ENCODE peak calls at places on chromosome 1, in eight cellular contexts. Q, V, K, U, S, B, D and Z are unnamed samples.

GRCh38 chr1:161379071-161379470 is 11.4 kb upstream of the CFAP126 start:
- DNase-seq in Q (no peak), V (no peak), K (no peak), U (no peak), S (no peak), B (no peak), D (no peak), Z (no peak)

GRCh38 chr1:167198518-167199133 is 22.1 kb upstream of the POU2F1 start:
- DNase-seq in Q (no peak), V (no peak), K (no peak), U (no peak), S (no peak), B (no peak), D (no peak), Z (no peak)

GRCh38 chr1:24003331-24003972 is 23.3 kb upstream of the SRSF10 start:
- DNase-seq in Q (no peak), V (no peak), K (no peak), U (no peak), S (no peak), B (peak), D (no peak), Z (no peak)

GRCh38 chr1:151864411-151864810 is 10.9 kb upstream of the THEM5 start:
- DNase-seq in Q (no peak), V (no peak), K (no peak), U (no peak), S (no peak), B (no peak), D (no peak), Z (no peak)

GRCh38 chr1:215923129-215923824 is 356.2 kb downstream of the KCTD3 start:
- DNase-seq in Q (no peak), V (no peak), K (no peak), U (no peak), S (no peak), B (no peak), D (no peak), Z (no peak)

GRCh38 chr1:160560045-160560724 is 19.1 kb downstream of the CD84 start:
- DNase-seq in Q (no peak), V (no peak), K (no peak), U (no peak), S (no peak), B (no peak), D (no peak), Z (no peak)

GRCh38 chr1:187551061-187551460 is 722.3 kb downstream of the PLA2G4A start:
- DNase-seq in Q (no peak), V (no peak), K (no peak), U (no peak), S (peak), B (no peak), D (peak), Z (no peak)

GRCh38 chr1:53851571-53852282 is 13.6 kb upstream of the NDC1 start:
- DNase-seq in Q (no peak), V (no peak), K (no peak), U (no peak), S (no peak), B (no peak), D (no peak), Z (no peak)

GRCh38 chr1:114078116-114078515 is 75.6 kb downstream of the SYT6 start:
- DNase-seq in Q (no peak), V (peak), K (no peak), U (no peak), S (no peak), B (no peak), D (no peak), Z (no peak)

GRCh38 chr1:115330480-115331013 is 7.5 kb downstream of the NGF start:
- DNase-seq in Q (no peak), V (no peak), K (no peak), U (peak), S (no peak), B (no peak), D (no peak), Z (no peak)

GRCh38 chr1:111605553-111605952 is 14.0 kb upstream of the RAP1A start:
- DNase-seq in Q (no peak), V (no peak), K (no peak), U (no peak), S (peak), B (no peak), D (no peak), Z (no peak)

GRCh38 chr1:31219489-31219888 is 20.2 kb downstream of the NKAIN1 start:
- DNase-seq in Q (no peak), V (no peak), K (no peak), U (no peak), S (no peak), B (no peak), D (no peak), Z (no peak)

GRCh38 chr1:26530898-26531598 is 1.5 kb downstream of the RPS6KA1 start:
- DNase-seq in Q (no peak), V (peak), K (peak), U (peak), S (no peak), B (no peak), D (peak), Z (peak)

GRCh38 chr1:8439015-8439702 is 121.2 kb downstream of the SLC45A1 start:
- DNase-seq in Q (peak), V (peak), K (peak), U (peak), S (peak), B (no peak), D (peak), Z (peak)

GRCh38 chr1:60695633-60696032 is 386.7 kb upstream of the NFIA start:
- DNase-seq in Q (no peak), V (no peak), K (no peak), U (no peak), S (no peak), B (no peak), D (no peak), Z (no peak)

GRCh38 chr1:33321178-33321577 is 280 bp upstream of the A3GALT2 start:
- DNase-seq in Q (no peak), V (no peak), K (no peak), U (no peak), S (peak), B (no peak), D (no peak), Z (no peak)

GRCh38 chr1:15682886-15683410 is 1.2 kb upstream of the PLEKHM2 start:
- DNase-seq in Q (no peak), V (no peak), K (no peak), U (no peak), S (no peak), B (no peak), D (no peak), Z (no peak)

GRCh38 chr1:226675720-226676357 is 63.2 kb downstream of the ITPKB start:
- DNase-seq in Q (no peak), V (no peak), K (no peak), U (no peak), S (peak), B (no peak), D (no peak), Z (no peak)

GRCh38 chr1:152111515-152111968 is 3.7 kb downstream of the TCHH start:
- DNase-seq in Q (no peak), V (no peak), K (no peak), U (no peak), S (no peak), B (no peak), D (peak), Z (no peak)

GRCh38 chr1:20191266-20191665 is 4.9 kb upstream of the PLA2G2C start:
- DNase-seq in Q (no peak), V (no peak), K (no peak), U (no peak), S (no peak), B (no peak), D (no peak), Z (no peak)

GRCh38 chr1:169098380-169098779 is 8.1 kb upstream of the ATP1B1 start:
- DNase-seq in Q (no peak), V (no peak), K (no peak), U (no peak), S (no peak), B (no peak), D (no peak), Z (no peak)

GRCh38 chr1:16181887-16182719 is 26.2 kb upstream of the EPHA2 start:
- DNase-seq in Q (peak), V (no peak), K (peak), U (no peak), S (peak), B (no peak), D (peak), Z (peak)

GRCh38 chr1:175525222-175525621 is 218.2 kb downstream of the TNR start:
- DNase-seq in Q (no peak), V (no peak), K (no peak), U (no peak), S (no peak), B (no peak), D (no peak), Z (no peak)

GRCh38 chr1:85437139-85437538 is 27.8 kb downstream of the DDAH1 start:
- DNase-seq in Q (no peak), V (no peak), K (no peak), U (no peak), S (no peak), B (no peak), D (no peak), Z (no peak)

GRCh38 chr1:54246097-54246721 is 46.2 kb downstream of the MRPL37 start:
- DNase-seq in Q (no peak), V (no peak), K (no peak), U (no peak), S (no peak), B (no peak), D (no peak), Z (no peak)

GRCh38 chr1:53511933-53512806 is 53.0 kb downstream of the DMRTB1 start:
- DNase-seq in Q (no peak), V (no peak), K (no peak), U (peak), S (no peak), B (no peak), D (no peak), Z (no peak)

GRCh38 chr1:201394596-201394995 is 4.5 kb downstream of the LAD1 start:
- DNase-seq in Q (no peak), V (no peak), K (no peak), U (no peak), S (no peak), B (no peak), D (no peak), Z (no peak)

GRCh38 chr1:113394863-113395259 is 4.5 kb downstream of the MAGI3 start:
- DNase-seq in Q (no peak), V (no peak), K (no peak), U (no peak), S (no peak), B (no peak), D (no peak), Z (no peak)

GRCh38 chr1:239725933-239726332 is 339.6 kb downstream of the CHRM3 start:
- DNase-seq in Q (no peak), V (no peak), K (no peak), U (no peak), S (no peak), B (no peak), D (no peak), Z (no peak)

GRCh38 chr1:3628445-3628844 is 3.6 kb downstream of the TPRG1L start:
- DNase-seq in Q (no peak), V (no peak), K (no peak), U (peak), S (no peak), B (no peak), D (no peak), Z (no peak)

GRCh38 chr1:184854036-184854435 is 99.4 kb upstream of the EDEM3 start:
- DNase-seq in Q (no peak), V (no peak), K (no peak), U (no peak), S (no peak), B (no peak), D (no peak), Z (no peak)

GRCh38 chr1:180909005-180909414 is 3.7 kb upstream of the KIAA1614 start:
- DNase-seq in Q (no peak), V (no peak), K (no peak), U (peak), S (no peak), B (peak), D (peak), Z (no peak)

GRCh38 chr1:156406229-156406628 is 37.2 kb downstream of the RHBG start:
- DNase-seq in Q (no peak), V (no peak), K (no peak), U (no peak), S (no peak), B (no peak), D (no peak), Z (no peak)

GRCh38 chr1:36109041-36109679 is 15.9 kb downstream of the COL8A2 start:
- DNase-seq in Q (no peak), V (no peak), K (no peak), U (no peak), S (no peak), B (no peak), D (no peak), Z (no peak)

GRCh38 chr1:186476306-186477040 is 15.6 kb upstream of the PDC start:
- DNase-seq in Q (no peak), V (no peak), K (no peak), U (no peak), S (no peak), B (no peak), D (no peak), Z (no peak)
- TF ChIP-seq CTCF in Q (no peak), V (no peak), K (no peak), U (no peak), S (no peak), B (no peak), D (no peak), Z (no peak)

GRCh38 chr1:51312718-51313117 is 17.6 kb downstream of the TTC39A start:
- DNase-seq in Q (no peak), V (no peak), K (no peak), U (no peak), S (no peak), B (no peak), D (no peak), Z (no peak)

GRCh38 chr1:51314974-51315373 is 15.4 kb downstream of the TTC39A start:
- DNase-seq in Q (no peak), V (no peak), K (peak), U (no peak), S (no peak), B (no peak), D (no peak), Z (peak)

GRCh38 chr1:51313268-51313852 is 17.0 kb downstream of the TTC39A start:
- DNase-seq in Q (no peak), V (peak), K (no peak), U (peak), S (no peak), B (no peak), D (no peak), Z (no peak)

GRCh38 chr1:51316113-51316763 is 14.1 kb downstream of the TTC39A start:
- DNase-seq in Q (no peak), V (no peak), K (no peak), U (no peak), S (no peak), B (no peak), D (no peak), Z (no peak)

GRCh38 chr1:51313961-51314777 is 16.2 kb downstream of the TTC39A start:
- DNase-seq in Q (no peak), V (no peak), K (peak), U (no peak), S (no peak), B (no peak), D (no peak), Z (no peak)
- TF ChIP-seq POLR2AphosphoS5 in Q (no peak), V (no peak), K (no peak), U (no peak), S (no peak), B (no peak), D (no peak), Z (no peak)

DNA sequence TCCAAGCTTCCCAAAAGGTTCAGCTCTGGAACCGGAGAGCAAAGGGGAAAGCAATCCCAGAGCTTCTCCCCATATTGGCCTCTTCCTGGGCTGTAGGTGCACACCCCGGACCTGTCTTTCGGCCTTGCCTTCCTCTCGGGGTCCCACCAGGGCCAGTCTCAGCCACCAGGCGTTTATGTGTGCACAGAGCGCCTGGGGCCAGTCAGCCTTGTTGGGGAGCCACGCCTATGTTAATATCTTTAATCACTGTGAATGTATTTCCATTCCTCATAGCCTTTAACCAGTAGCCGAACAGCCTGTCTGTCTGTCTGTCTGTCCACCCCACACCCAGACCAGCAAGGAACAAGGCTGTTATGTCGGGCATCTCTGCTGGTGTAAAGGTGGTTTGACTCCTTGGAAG is 18.7 kb downstream of the KCNC4 start:
- DNase-seq in Q (no peak), V (no peak), K (no peak), U (no peak), S (no peak), B (no peak), D (no peak), Z (no peak)
- TF ChIP-seq EP300 in Q (no peak), V (no peak), K (no peak), U (no peak), S (no peak), B (no peak), D (no peak), Z (no peak)

GRCh38 chr1:236685917-236686814 is at the start of gene ACTN2:
- DNase-seq in Q (peak), V (peak), K (peak), U (peak), S (peak), B (no peak), D (peak), Z (peak)
- TF ChIP-seq CTCF in Q (no peak), V (no peak), K (no peak), U (no peak), S (no peak), B (no peak), D (no peak), Z (no peak)

GRCh38 chr1:116532698-116533424 is 38.0 kb downstream of the CD58 start:
- DNase-seq in Q (no peak), V (no peak), K (no peak), U (no peak), S (no peak), B (no peak), D (no peak), Z (no peak)
- TF ChIP-seq POLR2AphosphoS5 in Q (no peak), V (no peak), K (no peak), U (no peak), S (no peak), B (no peak), D (no peak), Z (no peak)

DNA sequence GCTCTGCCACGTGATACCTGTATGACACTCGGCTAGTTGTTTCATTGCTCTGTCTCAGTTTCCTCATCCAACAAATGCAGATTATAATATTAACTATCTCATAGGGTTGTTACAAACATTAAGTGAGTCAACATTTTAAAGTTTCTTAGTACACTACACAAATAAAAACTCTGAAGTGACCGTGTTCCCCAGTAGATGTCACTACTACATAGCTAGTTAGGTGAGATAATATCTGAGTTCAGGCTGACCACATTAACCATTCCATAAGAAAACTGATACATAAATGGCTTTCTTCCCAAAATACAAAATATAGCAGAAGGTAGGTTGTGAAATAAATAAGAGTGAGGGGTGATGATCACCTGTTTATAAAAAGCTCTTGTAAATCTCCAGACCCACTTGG is 214.1 kb downstream of the NUF2 start:
- DNase-seq in Q (no peak), V (no peak), K (no peak), U (peak), S (no peak), B (no peak), D (no peak), Z (no peak)
- TF ChIP-seq EP300 in Q (no peak), V (no peak), K (no peak), U (no peak), S (no peak), B (no peak), D (no peak), Z (no peak)

GRCh38 chr1:228047183-228047466 is 35.4 kb upstream of the ARF1 start:
- DNase-seq in Q (no peak), V (no peak), K (no peak), U (no peak), S (peak), B (no peak), D (no peak), Z (no peak)

GRCh38 chr1:228048120-228048519 is 34.4 kb upstream of the ARF1 start:
- DNase-seq in Q (no peak), V (no peak), K (no peak), U (no peak), S (no peak), B (no peak), D (peak), Z (no peak)

GRCh38 chr1:228045871-228046270 is 36.6 kb upstream of the ARF1 start:
- DNase-seq in Q (no peak), V (no peak), K (no peak), U (no peak), S (peak), B (no peak), D (peak), Z (no peak)

GRCh38 chr1:228045405-228045804 is 37.1 kb upstream of the ARF1 start:
- DNase-seq in Q (no peak), V (no peak), K (no peak), U (no peak), S (peak), B (no peak), D (peak), Z (no peak)

DNA sequence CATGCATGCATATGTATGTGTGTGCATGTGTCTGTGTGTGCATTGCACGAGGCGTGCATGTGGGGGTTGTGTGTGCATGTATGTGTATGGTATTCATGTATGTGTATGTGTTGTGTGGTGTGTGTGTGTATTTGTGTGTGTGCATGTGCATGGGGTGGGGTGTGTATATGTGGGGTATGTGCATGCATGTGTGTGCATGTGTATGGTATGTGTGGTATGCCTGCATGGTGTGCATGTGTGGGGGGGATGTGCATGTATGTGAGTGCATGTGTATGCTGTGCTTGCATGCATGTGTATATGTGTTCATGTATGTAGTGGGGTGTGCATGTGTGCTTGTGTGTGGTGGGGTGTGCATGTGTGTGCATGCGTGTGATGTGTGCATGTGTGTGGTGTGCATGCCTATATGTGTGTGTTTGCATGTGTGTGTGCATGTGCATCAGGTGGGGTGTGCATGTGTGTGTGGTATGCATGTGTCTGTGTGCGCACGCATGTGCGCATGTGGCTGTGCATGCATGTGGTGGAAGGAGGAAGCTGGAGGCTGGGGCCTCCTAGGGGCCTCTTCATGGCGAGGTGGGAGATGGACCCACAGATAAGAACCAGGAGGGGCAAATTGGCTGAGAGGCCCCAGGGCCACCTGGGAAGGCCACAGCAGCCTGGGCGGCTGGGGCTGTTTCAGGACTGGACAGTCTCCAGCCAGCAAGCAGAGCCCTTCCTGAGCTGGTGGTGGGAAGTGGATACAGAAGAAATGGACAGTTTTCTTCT is 35.9 kb upstream of the ARF1 start:
- DNase-seq in Q (no peak), V (no peak), K (no peak), U (no peak), S (peak), B (no peak), D (peak), Z (no peak)
- TF ChIP-seq CTCF in Q (no peak), V (no peak), K (no peak), U (no peak), S (no peak), B (no peak), D (no peak), Z (no peak)

GRCh38 chr1:208349679-208350330 is 105.6 kb upstream of the PLXNA2 start:
- DNase-seq in Q (no peak), V (no peak), K (no peak), U (no peak), S (no peak), B (no peak), D (no peak), Z (no peak)
- TF ChIP-seq POLR2AphosphoS5 in Q (no peak), V (no peak), K (no peak), U (no peak), S (no peak), B (no peak), D (no peak), Z (no peak)